ENCODE peak calls at places on chromosomes 13 and 19, in nine cellular contexts. F, D, A, T, X, Y, U, O and E are unnamed samples.

GRCh38 chr13:61727714-61728275 is 312.1 kb upstream of the PCDH20 start:
- DNase-seq in X (no peak), Y (no peak), T (no peak), F (no peak), D (peak; percentile 18), U (no peak), O (no peak), A (peak; percentile 45), E (no peak)

GRCh38 chr13:46605824-46606554 is 53.0 kb downstream of the LRCH1 start:
- DNase-seq in X (no peak), O (no peak), Y (no peak), A (no peak), T (no peak), F (no peak), U (no peak), D (no peak), E (no peak)

GRCh38 chr13:35478384-35479222 is 2.1 kb upstream of the MAB21L1 start:
- DNase-seq in X (no peak), Y (no peak), A (no peak), U (no peak), O (no peak), F (no peak), D (no peak), T (no peak), E (no peak)

GRCh38 chr19:5131031-5131865 is 162.3 kb downstream of the KDM4B start:
- DNase-seq in T (no peak), U (no peak), Y (no peak), O (no peak), F (no peak), D (no peak), X (no peak), A (no peak), E (no peak)

GRCh38 chr19:12953456-12954149 is 3.4 kb downstream of the GADD45GIP1 start:
- DNase-seq in F (no peak), X (no peak), Y (no peak), D (no peak), A (no peak), T (no peak), U (no peak), O (no peak), E (no peak)

GRCh38 chr19:49347835-49348234 is 12.6 kb downstream of the CD37 start:
- DNase-seq in D (peak; percentile 86), U (no peak), T (no peak), F (no peak), Y (no peak), A (peak; percentile 37), X (peak; percentile 31), O (no peak), E (peak; percentile 30)

GRCh38 chr13:26971990-26972888 is 199.4 kb downstream of the USP12 start:
- DNase-seq in F (no peak), A (no peak), T (no peak), O (no peak), Y (no peak), D (peak; percentile 15), X (peak; percentile 39), U (no peak), E (peak; percentile 68)

GRCh38 chr19:19366691-19367396 is 38.6 kb upstream of the GATAD2A start:
- DNase-seq in A (peak; percentile 64), O (peak; percentile 35), U (no peak), Y (peak; percentile 42), T (peak; percentile 58), D (peak; percentile 70), X (peak; percentile 79), F (peak; percentile 78), E (peak; percentile 4)

GRCh38 chr19:33840783-33841182 is 44.1 kb downstream of the KCTD15 start:
- DNase-seq in A (no peak), O (no peak), Y (no peak), X (no peak), U (no peak), D (no peak), F (no peak), T (no peak), E (no peak)

GRCh38 chr19:4337906-4338440 is 654 bp downstream of the STAP2 start:
- DNase-seq in D (no peak), U (no peak), X (no peak), T (no peak), O (no peak), F (no peak), A (peak; percentile 29), Y (no peak), E (no peak)

GRCh38 chr13:114118086-114118762 is 14.2 kb downstream of the RASA3 start:
- DNase-seq in Y (no peak), A (peak; percentile 55), T (no peak), X (no peak), O (no peak), U (no peak), D (no peak), F (peak; percentile 30), E (no peak)

GRCh38 chr13:71874490-71874889 is 7.5 kb upstream of the DACH1 start:
- DNase-seq in U (no peak), T (no peak), Y (no peak), A (no peak), X (no peak), O (no peak), F (no peak), D (no peak), E (no peak)

GRCh38 chr13:20616059-20616797 is 49.3 kb downstream of the IFT88 start:
- DNase-seq in Y (no peak), T (no peak), O (no peak), X (no peak), U (no peak), F (no peak), D (peak; percentile 91), A (peak; percentile 77), E (no peak)

GRCh38 chr13:95956589-95957148 is 96.5 kb downstream of the UGGT2 start:
- DNase-seq in T (no peak), U (no peak), A (no peak), Y (no peak), D (peak; percentile 22), F (no peak), X (no peak), O (no peak), E (no peak)